ENCODE peak calls at places on chromosomes 12 and 14, in four cellular contexts. One of them, this sample, is unnamed.

GRCh38 chr12:31954925-31955678 is 4.1 kb upstream of the RESF1 start:
- DNase-seq in tibial nerve: no peak
- DNase-seq in esophagus squamous epithelium: no peak
- DNase-seq in CD4-positive, alpha-beta T cell: no peak
- DNase-seq in this sample: no peak

GRCh38 chr14:89911018-89911919 is 43.3 kb downstream of the EFCAB11 start:
- DNase-seq in CD4-positive, alpha-beta T cell: no peak
- DNase-seq in tibial nerve: no peak
- DNase-seq in esophagus squamous epithelium: no peak
- DNase-seq in this sample: no peak

GRCh38 chr14:89621009-89621421 is 204.0 kb upstream of the FOXN3 start:
- DNase-seq in CD4-positive, alpha-beta T cell: peak
- DNase-seq in esophagus squamous epithelium: no peak
- DNase-seq in tibial nerve: no peak
- DNase-seq in this sample: no peak

GRCh38 chr14:59325906-59326305 is 137.4 kb downstream of the DAAM1 start:
- DNase-seq in CD4-positive, alpha-beta T cell: no peak
- DNase-seq in esophagus squamous epithelium: no peak
- DNase-seq in tibial nerve: no peak
- DNase-seq in this sample: no peak

GRCh38 chr14:22178330-22178981 is 410.6 kb downstream of the DAD1 start:
- DNase-seq in CD4-positive, alpha-beta T cell: no peak
- DNase-seq in esophagus squamous epithelium: no peak
- DNase-seq in tibial nerve: no peak
- DNase-seq in this sample: no peak

GRCh38 chr12:55818140-55818728 is 393 bp downstream of the ORMDL2 start:
- DNase-seq in CD4-positive, alpha-beta T cell: no peak
- DNase-seq in esophagus squamous epithelium: no peak
- DNase-seq in tibial nerve: no peak
- DNase-seq in this sample: no peak

GRCh38 chr12:65532162-65532561 is 253.7 kb downstream of the MSRB3 start:
- DNase-seq in tibial nerve: no peak
- DNase-seq in esophagus squamous epithelium: no peak
- DNase-seq in CD4-positive, alpha-beta T cell: no peak
- DNase-seq in this sample: no peak

GRCh38 chr12:87866602-87867292 is 162.5 kb downstream of the C12orf50 start:
- DNase-seq in CD4-positive, alpha-beta T cell: no peak
- DNase-seq in tibial nerve: no peak
- DNase-seq in esophagus squamous epithelium: no peak
- DNase-seq in this sample: no peak

GRCh38 chr14:31256534-31257243 is 49.1 kb upstream of the HECTD1 start:
- DNase-seq in tibial nerve: no peak
- DNase-seq in CD4-positive, alpha-beta T cell: no peak
- DNase-seq in esophagus squamous epithelium: no peak
- DNase-seq in this sample: no peak

GRCh38 chr12:65123435-65124063 is 2.4 kb upstream of the WIF1 start:
- DNase-seq in esophagus squamous epithelium: no peak
- DNase-seq in tibial nerve: no peak
- DNase-seq in CD4-positive, alpha-beta T cell: no peak
- DNase-seq in this sample: no peak

GRCh38 chr12:114687269-114687605 is 3.3 kb upstream of the TBX3 start:
- DNase-seq in CD4-positive, alpha-beta T cell: no peak
- DNase-seq in tibial nerve: no peak
- DNase-seq in esophagus squamous epithelium: no peak
- DNase-seq in this sample: no peak

GRCh38 chr14:97723834-97724770 is 926.9 kb downstream of the VRK1 start:
- DNase-seq in CD4-positive, alpha-beta T cell: peak
- DNase-seq in tibial nerve: no peak
- DNase-seq in esophagus squamous epithelium: no peak
- DNase-seq in this sample: no peak

GRCh38 chr14:66359500-66359899 is 126.7 kb upstream of the CCDC196 start:
- DNase-seq in esophagus squamous epithelium: no peak
- DNase-seq in tibial nerve: no peak
- DNase-seq in CD4-positive, alpha-beta T cell: no peak
- DNase-seq in this sample: no peak

GRCh38 chr14:26598081-26598671 is 343 bp upstream of the NOVA1 start:
- DNase-seq in CD4-positive, alpha-beta T cell: no peak
- DNase-seq in tibial nerve: peak
- DNase-seq in esophagus squamous epithelium: no peak
- DNase-seq in this sample: peak

GRCh38 chr12:54525383-54525782 is 24.0 kb upstream of the PDE1B start:
- DNase-seq in esophagus squamous epithelium: no peak
- DNase-seq in tibial nerve: no peak
- DNase-seq in CD4-positive, alpha-beta T cell: no peak
- DNase-seq in this sample: no peak

GRCh38 chr12:95277139-95277538 is 59.5 kb downstream of the VEZT start:
- DNase-seq in tibial nerve: no peak
- DNase-seq in CD4-positive, alpha-beta T cell: no peak
- DNase-seq in esophagus squamous epithelium: no peak
- DNase-seq in this sample: no peak

GRCh38 chr12:70854138-70854537 is 66.4 kb downstream of the PTPRR start:
- DNase-seq in CD4-positive, alpha-beta T cell: no peak
- DNase-seq in tibial nerve: no peak
- DNase-seq in esophagus squamous epithelium: no peak
- DNase-seq in this sample: no peak
- H3K27ac ChIP-seq in CD4-positive, alpha-beta T cell: no peak
- H3K27ac ChIP-seq in tibial nerve: no peak
- H3K27ac ChIP-seq in esophagus squamous epithelium: no peak
- H3K27ac ChIP-seq in this sample: no peak

GRCh38 chr12:101276433-101276832 is 3.5 kb upstream of the UTP20 start:
- DNase-seq in tibial nerve: no peak
- DNase-seq in CD4-positive, alpha-beta T cell: no peak
- DNase-seq in esophagus squamous epithelium: no peak
- DNase-seq in this sample: no peak

GRCh38 chr12:101277443-101277842 is 2.5 kb upstream of the UTP20 start:
- DNase-seq in tibial nerve: no peak
- DNase-seq in CD4-positive, alpha-beta T cell: no peak
- DNase-seq in esophagus squamous epithelium: no peak
- DNase-seq in this sample: no peak

DNA sequence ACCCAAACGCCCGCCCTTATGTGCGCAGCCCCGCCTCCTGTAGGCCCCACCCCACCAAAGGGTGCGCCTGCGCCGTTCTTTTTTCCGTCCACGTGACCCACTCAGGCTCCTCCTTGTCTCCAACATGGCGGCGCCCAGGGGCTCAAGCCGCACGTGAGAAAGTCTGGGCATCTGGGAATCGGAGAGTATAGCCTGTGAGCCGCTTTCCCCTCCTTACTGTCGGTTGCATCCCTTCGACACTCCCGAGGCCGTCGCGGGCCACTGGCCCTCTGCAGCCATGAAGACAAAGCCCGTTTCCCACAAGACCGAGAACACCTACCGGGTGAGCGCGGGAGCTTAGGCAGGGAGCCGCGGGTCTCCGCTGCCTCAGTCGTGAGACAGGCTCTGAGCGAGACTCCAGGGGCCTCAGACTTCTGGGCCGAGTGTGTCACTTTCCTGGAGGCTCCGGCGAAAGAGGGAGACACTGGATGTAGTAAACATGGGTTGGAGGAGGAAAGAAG is at the start of gene UTP20:
- DNase-seq in esophagus squamous epithelium: peak
- DNase-seq in CD4-positive, alpha-beta T cell: peak
- DNase-seq in tibial nerve: peak
- DNase-seq in this sample: peak
- H3K27ac ChIP-seq in esophagus squamous epithelium: peak
- H3K27ac ChIP-seq in CD4-positive, alpha-beta T cell: no peak
- H3K27ac ChIP-seq in tibial nerve: no peak
- H3K27ac ChIP-seq in this sample: peak

DNA sequence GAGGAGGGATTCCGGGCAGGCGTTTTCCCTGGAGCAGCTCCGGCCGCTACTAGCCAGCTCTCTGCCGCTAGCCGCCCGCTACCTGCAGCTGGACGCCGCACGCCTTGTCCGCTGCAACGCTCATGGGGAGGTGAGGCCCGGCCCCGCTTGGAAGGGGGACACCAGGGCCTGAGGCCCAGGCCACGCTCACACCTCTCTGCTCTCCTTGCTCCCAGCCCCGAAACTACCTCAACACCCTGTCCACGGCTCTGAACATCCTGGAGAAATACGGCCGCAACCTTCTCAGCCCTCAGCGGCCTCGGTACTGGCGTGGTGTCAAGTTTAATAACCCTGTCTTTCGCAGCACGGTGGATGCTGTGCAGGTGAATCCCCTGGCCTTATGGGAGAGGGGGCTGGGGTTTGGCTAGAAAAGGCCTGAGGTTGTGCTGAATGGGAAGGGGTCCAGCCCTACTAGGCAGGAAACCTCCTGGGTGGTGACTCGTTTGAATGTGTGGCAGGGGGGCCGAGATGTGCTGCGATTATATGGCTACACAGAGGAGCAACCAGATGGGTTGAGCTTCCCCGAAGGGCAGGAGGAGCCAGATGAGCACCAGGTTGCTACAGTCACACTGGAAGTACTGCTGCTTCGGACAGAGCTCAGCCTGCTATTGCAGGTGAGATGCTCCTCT is 597 bp downstream of the RNF31 start:
- DNase-seq in CD4-positive, alpha-beta T cell: no peak
- DNase-seq in tibial nerve: no peak
- DNase-seq in esophagus squamous epithelium: no peak
- DNase-seq in this sample: no peak
- H3K27ac ChIP-seq in CD4-positive, alpha-beta T cell: peak
- H3K27ac ChIP-seq in tibial nerve: peak
- H3K27ac ChIP-seq in esophagus squamous epithelium: peak
- H3K27ac ChIP-seq in this sample: peak

GRCh38 chr12:124412646-124413015 is 117.7 kb downstream of the RFLNA start:
- DNase-seq in tibial nerve: no peak
- DNase-seq in esophagus squamous epithelium: no peak
- DNase-seq in CD4-positive, alpha-beta T cell: no peak
- DNase-seq in this sample: no peak
- H3K27ac ChIP-seq in tibial nerve: no peak
- H3K27ac ChIP-seq in esophagus squamous epithelium: peak
- H3K27ac ChIP-seq in CD4-positive, alpha-beta T cell: no peak
- H3K27ac ChIP-seq in this sample: peak

GRCh38 chr12:5033883-5034282 is 9.8 kb upstream of the KCNA5 start:
- DNase-seq in CD4-positive, alpha-beta T cell: no peak
- DNase-seq in esophagus squamous epithelium: no peak
- DNase-seq in tibial nerve: no peak
- DNase-seq in this sample: no peak

GRCh38 chr12:5036031-5036430 is 7.6 kb upstream of the KCNA5 start:
- DNase-seq in tibial nerve: no peak
- DNase-seq in esophagus squamous epithelium: no peak
- DNase-seq in CD4-positive, alpha-beta T cell: no peak
- DNase-seq in this sample: no peak

GRCh38 chr12:5035618-5036017 is 8.1 kb upstream of the KCNA5 start:
- DNase-seq in tibial nerve: no peak
- DNase-seq in CD4-positive, alpha-beta T cell: no peak
- DNase-seq in esophagus squamous epithelium: no peak
- DNase-seq in this sample: no peak

GRCh38 chr12:5032821-5033220 is 10.9 kb upstream of the KCNA5 start:
- DNase-seq in esophagus squamous epithelium: no peak
- DNase-seq in tibial nerve: no peak
- DNase-seq in CD4-positive, alpha-beta T cell: no peak
- DNase-seq in this sample: no peak

DNA sequence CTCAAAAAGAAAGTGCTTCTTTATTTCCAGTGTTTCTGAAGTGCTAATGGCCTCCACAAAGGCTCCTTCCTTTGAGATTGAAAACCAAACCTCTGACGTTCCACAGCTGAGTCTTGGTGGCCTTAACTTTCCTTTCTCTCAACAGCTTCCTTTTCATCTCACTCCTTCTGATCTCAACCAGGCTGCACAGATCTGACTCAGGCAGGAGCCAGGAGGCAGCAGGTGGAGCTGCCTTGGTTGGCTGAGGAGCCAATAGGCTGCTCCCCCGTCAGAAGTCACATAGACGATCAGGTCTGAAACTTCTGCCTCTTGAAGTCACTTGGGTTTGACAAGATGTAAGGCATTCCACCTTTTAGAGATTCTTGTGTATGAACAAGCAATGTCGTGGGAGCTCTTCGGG is 9.1 kb upstream of the KCNA5 start:
- DNase-seq in CD4-positive, alpha-beta T cell: no peak
- DNase-seq in tibial nerve: no peak
- DNase-seq in esophagus squamous epithelium: no peak
- DNase-seq in this sample: no peak
- H3K27ac ChIP-seq in CD4-positive, alpha-beta T cell: no peak
- H3K27ac ChIP-seq in tibial nerve: no peak
- H3K27ac ChIP-seq in esophagus squamous epithelium: no peak
- H3K27ac ChIP-seq in this sample: no peak

GRCh38 chr14:41607119-41607785 is 576 bp downstream of the LRFN5 start:
- DNase-seq in tibial nerve: no peak
- DNase-seq in CD4-positive, alpha-beta T cell: no peak
- DNase-seq in esophagus squamous epithelium: no peak
- DNase-seq in this sample: no peak

GRCh38 chr14:41604793-41605534 is 1.7 kb upstream of the LRFN5 start:
- DNase-seq in CD4-positive, alpha-beta T cell: no peak
- DNase-seq in tibial nerve: no peak
- DNase-seq in esophagus squamous epithelium: no peak
- DNase-seq in this sample: no peak

GRCh38 chr14:41607966-41608663 is 1.4 kb downstream of the LRFN5 start:
- DNase-seq in esophagus squamous epithelium: no peak
- DNase-seq in CD4-positive, alpha-beta T cell: no peak
- DNase-seq in tibial nerve: peak
- DNase-seq in this sample: no peak

GRCh38 chr14:41606249-41607118 is at the start of gene LRFN5:
- DNase-seq in esophagus squamous epithelium: no peak
- DNase-seq in tibial nerve: no peak
- DNase-seq in CD4-positive, alpha-beta T cell: no peak
- DNase-seq in this sample: peak

DNA sequence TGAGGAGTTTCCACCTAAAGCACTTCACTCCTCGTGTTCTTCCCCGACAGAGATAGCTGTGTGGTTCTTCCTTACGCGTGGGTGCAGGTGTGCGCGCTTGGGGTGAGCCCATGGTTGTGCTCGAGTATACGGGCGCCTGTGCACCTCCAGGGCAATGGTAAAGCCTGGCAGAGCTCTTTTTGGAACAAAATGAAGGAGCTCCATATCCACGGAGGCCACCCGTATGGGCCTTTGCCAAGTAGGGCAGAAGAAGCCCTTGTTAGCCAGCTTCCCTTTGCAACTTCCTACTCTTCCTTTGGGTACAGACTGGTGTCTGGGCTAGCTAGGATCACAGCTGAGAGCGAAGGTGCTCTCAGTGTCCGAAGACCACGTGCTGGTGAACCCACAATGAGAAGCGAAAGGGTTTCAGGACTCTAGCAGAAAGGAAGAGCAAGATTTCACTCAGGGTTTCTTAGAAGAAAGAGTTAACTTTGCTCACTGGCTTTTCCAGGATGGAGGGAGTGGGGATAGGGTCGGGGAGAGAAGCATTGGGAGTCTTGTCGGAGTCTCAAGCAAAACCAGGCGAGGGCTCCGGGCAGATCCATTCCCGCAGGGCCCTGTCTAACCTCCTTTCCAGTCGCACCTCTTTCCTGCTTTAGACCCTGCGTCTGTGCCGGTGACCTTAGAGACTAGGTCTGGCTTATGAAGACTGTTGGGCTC is 977 bp upstream of the LRFN5 start:
- DNase-seq in tibial nerve: no peak
- DNase-seq in esophagus squamous epithelium: no peak
- DNase-seq in CD4-positive, alpha-beta T cell: no peak
- DNase-seq in this sample: no peak
- H3K27ac ChIP-seq in tibial nerve: peak
- H3K27ac ChIP-seq in esophagus squamous epithelium: peak
- H3K27ac ChIP-seq in CD4-positive, alpha-beta T cell: no peak
- H3K27ac ChIP-seq in this sample: no peak